ENCODE peak calls at places on chromosomes 6 and 20, in seven cellular contexts. A, Y, V, X, Q, O and U are unnamed samples.

GRCh38 chr6:158018851-158019361 is 37.2 kb downstream of the SYNJ2 start:
- DNase-seq in Q (peak; percentile 42), V (no peak), A (no peak), X (no peak), O (no peak), Y (peak; percentile 22), U (peak; percentile 53)

GRCh38 chr20:41014557-41015088 is 14.0 kb upstream of the TOP1 start:
- DNase-seq in X (no peak), Y (no peak), A (no peak), V (no peak), Q (no peak), O (no peak), U (no peak)

GRCh38 chr20:51022803-51023616 is at the start of gene KCNG1:
- DNase-seq in Q (peak; percentile 31), Y (peak; percentile 49), O (peak; percentile 51), A (peak; percentile 54), V (peak; percentile 90), X (peak; percentile 80), U (peak; percentile 90)

GRCh38 chr6:166168616-166169548 is 1.2 kb upstream of the TBXT start:
- DNase-seq in X (no peak), Q (no peak), Y (no peak), O (no peak), A (no peak), V (no peak), U (no peak)

GRCh38 chr6:14448246-14448645 is 330.7 kb downstream of the CD83 start:
- DNase-seq in V (no peak), A (no peak), X (no peak), O (no peak), Q (no peak), Y (no peak), U (no peak)

GRCh38 chr20:17841751-17842191 is 126.8 kb downstream of the SNX5 start:
- DNase-seq in V (no peak), X (no peak), Y (peak; percentile 41), O (no peak), Q (no peak), A (no peak), U (peak; percentile 48)

GRCh38 chr20:22962567-22963439 is 72.3 kb upstream of the SSTR4 start:
- DNase-seq in X (no peak), V (no peak), O (no peak), A (no peak), Q (no peak), Y (peak; percentile 50), U (no peak)

GRCh38 chr6:68711386-68712000 is 76.4 kb downstream of the ADGRB3 start:
- DNase-seq in V (no peak), O (no peak), A (no peak), Y (no peak), X (no peak), Q (no peak), U (no peak)

GRCh38 chr20:37474386-37474785 is 46.7 kb upstream of the NNAT start:
- DNase-seq in V (no peak), O (no peak), X (no peak), Q (no peak), Y (no peak), A (no peak), U (no peak)

GRCh38 chr6:167742719-167743303 is 83.9 kb upstream of the AFDN start:
- DNase-seq in Y (peak; percentile 32), X (no peak), A (no peak), V (no peak), O (no peak), Q (no peak), U (no peak)

GRCh38 chr6:107982511-107982910 is 24.5 kb upstream of the SEC63 start:
- DNase-seq in V (no peak), X (no peak), Y (no peak), Q (no peak), A (no peak), O (no peak), U (no peak)

GRCh38 chr20:577167-577791 is 32.8 kb downstream of the TCF15 start:
- DNase-seq in X (no peak), Q (no peak), A (no peak), V (no peak), Y (peak; percentile 52), O (no peak), U (peak; percentile 61)

GRCh38 chr6:126947070-126947469 is 171.4 kb upstream of the RSPO3 start:
- DNase-seq in V (no peak), O (no peak), Y (no peak), A (no peak), X (no peak), Q (no peak), U (no peak)

GRCh38 chr6:135291288-135292116 is 110.4 kb downstream of the MYB start:
- DNase-seq in V (no peak), Y (peak; percentile 59), X (no peak), Q (no peak), O (no peak), A (no peak), U (peak; percentile 45)

GRCh38 chr6:166707045-166707444 is 80.0 kb upstream of the RPS6KA2 start:
- DNase-seq in A (no peak), O (no peak), X (peak; percentile 56), Q (no peak), Y (peak; percentile 30), V (peak; percentile 83), U (peak; percentile 4)

GRCh38 chr6:90088009-90088408 is 193.7 kb downstream of the GJA10 start:
- DNase-seq in A (no peak), O (no peak), X (no peak), Q (no peak), Y (peak; percentile 88), V (no peak), U (peak; percentile 49)

GRCh38 chr20:44858959-44859358 is 26.5 kb upstream of the YWHAB start:
- DNase-seq in Q (no peak), O (no peak), V (peak; percentile 2), Y (peak; percentile 11), X (no peak), A (no peak), U (peak; percentile 11)

GRCh38 chr20:58480455-58481356 is 34.5 kb downstream of the APCDD1L start:
- DNase-seq in V (no peak), O (no peak), A (no peak), Y (no peak), X (no peak), Q (no peak), U (no peak)